ENCODE peak calls at places on chromosomes 6 and 20, in five cellular contexts. T is cardiac fibroblast; Q is GM18507; Y is CD4-positive, CD25-positive, alpha-beta regulatory T cell; C is NCI-H345. P is an unnamed sample.

GRCh38 chr6:113047932-113048331 is 700.8 kb downstream of the RFPL4B start:
- DNase-seq in T (no peak), Q (no peak), Y (no peak), C (no peak), P (no peak)

GRCh38 chr6:137879885-137880430 is 12.9 kb downstream of the TNFAIP3 start:
- DNase-seq in T (no peak), Q (no peak), Y (no peak), C (no peak), P (no peak)

GRCh38 chr6:111721677-111722219 is 116.1 kb upstream of the TRAF3IP2 start:
- DNase-seq in T (peak), Q (no peak), Y (peak), C (no peak), P (peak)

GRCh38 chr6:56259682-56260081 is 12.3 kb upstream of the COL21A1 start:
- DNase-seq in T (peak), Q (no peak), Y (no peak), C (peak), P (peak)

GRCh38 chr20:37423545-37423944 is 77.6 kb downstream of the SRC start:
- DNase-seq in T (no peak), Q (no peak), Y (no peak), C (no peak), P (no peak)

GRCh38 chr20:33145521-33145920 is 22.4 kb upstream of the BPIFA2 start:
- DNase-seq in T (no peak), Q (no peak), Y (no peak), C (no peak), P (no peak)

GRCh38 chr20:48733296-48733790 is 94.5 kb downstream of the PREX1 start:
- DNase-seq in T (peak), Q (no peak), Y (no peak), C (no peak), P (no peak)

GRCh38 chr6:25652007-25652515 is at the start of gene SCGN:
- DNase-seq in T (peak), Q (no peak), Y (no peak), C (peak), P (peak)

GRCh38 chr6:168730931-168731716 is 290.1 kb downstream of the SMOC2 start:
- DNase-seq in T (no peak), Q (no peak), Y (no peak), C (no peak), P (no peak)

GRCh38 chr6:35080821-35081425 is 60.2 kb downstream of the TCP11 start:
- DNase-seq in T (no peak), Q (no peak), Y (no peak), C (no peak), P (no peak)

GRCh38 chr20:4802023-4802422 is 80.3 kb downstream of the PRND start:
- DNase-seq in T (no peak), Q (no peak), Y (no peak), C (no peak), P (no peak)

GRCh38 chr6:7058250-7058923 is 49.4 kb upstream of the RREB1 start:
- DNase-seq in T (peak), Q (no peak), Y (no peak), C (no peak), P (no peak)

GRCh38 chr6:13725052-13725451 is 13.4 kb upstream of the RANBP9 start:
- DNase-seq in T (no peak), Q (no peak), Y (no peak), C (no peak), P (no peak)

GRCh38 chr6:4224082-4224978 is 89.0 kb upstream of the ECI2 start:
- DNase-seq in T (peak), Q (no peak), Y (no peak), C (no peak), P (no peak)

GRCh38 chr6:36752187-36752885 is 54.7 kb downstream of the RAB44 start:
- DNase-seq in T (no peak), Q (no peak), Y (no peak), C (no peak), P (peak)

GRCh38 chr6:44806656-44807055 is 419.1 kb downstream of the CDC5L start:
- DNase-seq in T (no peak), Q (no peak), Y (no peak), C (no peak), P (no peak)

GRCh38 chr6:90095788-90096187 is 200.9 kb downstream of the BACH2 start:
- DNase-seq in T (no peak), Q (no peak), Y (no peak), C (no peak), P (no peak)

GRCh38 chr6:41770381-41771057 is 9.2 kb downstream of the FRS3 start:
- DNase-seq in T (no peak), Q (no peak), Y (no peak), C (no peak), P (no peak)

GRCh38 chr6:16130932-16131387 is 2.1 kb downstream of the MYLIP start:
- DNase-seq in T (peak), Q (peak), Y (peak), C (peak), P (peak)

GRCh38 chr6:29850011-29850553 is 22.5 kb downstream of the HLA-G start:
- DNase-seq in T (peak), Q (no peak), Y (no peak), C (no peak), P (peak)

GRCh38 chr6:37239511-37239910 is 18.1 kb upstream of the TBC1D22B start:
- DNase-seq in T (peak), Q (no peak), Y (no peak), C (no peak), P (no peak)

GRCh38 chr6:43951063-43951755 is 176.0 kb downstream of the MRPL14 start:
- DNase-seq in T (peak), Q (no peak), Y (no peak), C (no peak), P (peak)

GRCh38 chr20:53224851-53225250 is 252.7 kb downstream of the TSHZ2 start:
- DNase-seq in T (no peak), Q (no peak), Y (no peak), C (no peak), P (no peak)

GRCh38 chr20:38473353-38473795 is 731 bp downstream of the RALGAPB start:
- DNase-seq in T (peak), Q (no peak), Y (no peak), C (no peak), P (no peak)

GRCh38 chr20:54140486-54140885 is 33.3 kb downstream of the CYP24A1 start:
- DNase-seq in T (no peak), Q (no peak), Y (no peak), C (no peak), P (no peak)

GRCh38 chr6:35497571-35498406 is 910 bp upstream of the TEAD3 start:
- DNase-seq in T (peak), Q (peak), Y (peak), C (no peak), P (peak)

GRCh38 chr6:15659181-15659580 is 3.6 kb downstream of the DTNBP1 start:
- DNase-seq in T (no peak), Q (no peak), Y (no peak), C (no peak), P (no peak)

GRCh38 chr6:52726741-52727535 is 36.3 kb downstream of the GSTA2 start:
- DNase-seq in T (no peak), Q (no peak), Y (no peak), C (no peak), P (peak)

GRCh38 chr6:134678436-134678889 is 271.4 kb downstream of the ALDH8A1 start:
- DNase-seq in T (peak), Q (no peak), Y (no peak), C (peak), P (peak)

GRCh38 chr6:48032156-48032555 is 78.8 kb downstream of the PTCHD4 start:
- DNase-seq in T (peak), Q (no peak), Y (no peak), C (no peak), P (no peak)

GRCh38 chr6:71496018-71496800 is 207.6 kb downstream of the OGFRL1 start:
- DNase-seq in T (peak), Q (no peak), Y (no peak), C (no peak), P (no peak)

GRCh38 chr20:62716198-62716940 is 7.7 kb downstream of the NTSR1 start:
- DNase-seq in T (peak), Q (no peak), Y (no peak), C (no peak), P (no peak)

P was measured in NCI-H146.